ENCODE peak calls at places on chromosomes 16 and 17, in eight cellular contexts. I, K, V, R, W, D, Q and C are unnamed samples. For H3K4me1, the result is how much of the 10 kb centered on the place peaks cover.

GRCh38 chr16:50593410-50594139 is 45.4 kb downstream of the NKD1 start:
- DNase-seq in I (no peak), K (no peak), V (no peak), R (no peak), W (no peak), D (no peak), Q (no peak), C (no peak)

GRCh38 chr17:65190467-65191095 is 53.4 kb downstream of the RGS9 start:
- DNase-seq in I (peak), K (no peak), V (peak), R (no peak), W (no peak), D (no peak), Q (no peak), C (no peak)

GRCh38 chr17:78497115-78497540 is 80.1 kb downstream of the DNAH17 start:
- DNase-seq in I (peak), K (peak), V (peak), R (peak), W (peak), D (peak), Q (peak), C (no peak)

GRCh38 chr16:54506691-54507090 is 220.1 kb upstream of the IRX3 start:
- DNase-seq in I (no peak), K (no peak), V (no peak), R (no peak), W (no peak), D (no peak), Q (no peak), C (no peak)

GRCh38 chr17:1168537-1169234 is 11.1 kb downstream of the ABR start:
- DNase-seq in I (no peak), K (no peak), V (no peak), R (no peak), W (no peak), D (no peak), Q (no peak), C (no peak)

GRCh38 chr17:9272506-9272905 is 251.2 kb downstream of the NTN1 start:
- DNase-seq in I (no peak), K (no peak), V (no peak), R (no peak), W (no peak), D (no peak), Q (no peak), C (no peak)

GRCh38 chr17:57075785-57076184 is 9.3 kb upstream of the AKAP1 start:
- DNase-seq in I (no peak), K (no peak), V (no peak), R (no peak), W (no peak), D (no peak), Q (no peak), C (no peak)

GRCh38 chr17:28547623-28548416 is 4.6 kb downstream of the UNC119 start:
- DNase-seq in I (peak), K (peak), V (peak), R (peak), W (peak), D (peak), Q (peak), C (no peak)

GRCh38 chr17:74426551-74427047 is 5.3 kb upstream of the GPRC5C start:
- DNase-seq in I (no peak), K (no peak), V (no peak), R (no peak), W (no peak), D (no peak), Q (no peak), C (no peak)

GRCh38 chr16:48503779-48504178 is 106.2 kb downstream of the N4BP1 start:
- DNase-seq in I (no peak), K (peak), V (no peak), R (no peak), W (no peak), D (no peak), Q (peak), C (no peak)

GRCh38 chr17:1559047-1559742 is 3.4 kb downstream of the PITPNA start:
- DNase-seq in I (no peak), K (no peak), V (no peak), R (no peak), W (no peak), D (no peak), Q (no peak), C (no peak)

GRCh38 chr17:64111831-64112230 is 18.1 kb downstream of the ERN1 start:
- DNase-seq in I (no peak), K (no peak), V (no peak), R (no peak), W (no peak), D (no peak), Q (no peak), C (no peak)

GRCh38 chr17:58308173-58308984 is 20.2 kb downstream of the TSPOAP1 start:
- DNase-seq in I (no peak), K (no peak), V (no peak), R (no peak), W (no peak), D (no peak), Q (no peak), C (no peak)

GRCh38 chr17:78889525-78889924 is 13.5 kb downstream of the CEP295NL start:
- DNase-seq in I (no peak), K (no peak), V (no peak), R (no peak), W (no peak), D (no peak), Q (no peak), C (no peak)

GRCh38 chr17:30567231-30568116 is 90.3 kb downstream of the GOSR1 start:
- DNase-seq in I (no peak), K (no peak), V (no peak), R (no peak), W (no peak), D (no peak), Q (no peak), C (no peak)

GRCh38 chr17:57870283-57870635 is 20.4 kb upstream of the MRPS23 start:
- DNase-seq in I (peak), K (no peak), V (no peak), R (no peak), W (no peak), D (no peak), Q (no peak), C (peak)

GRCh38 chr16:4373909-4374742 is 2.5 kb downstream of the VASN start:
- DNase-seq in I (peak), K (peak), V (peak), R (peak), W (no peak), D (peak), Q (peak), C (peak)

GRCh38 chr17:43169561-43170139 is 1.4 kb upstream of the NBR1 start:
- DNase-seq in I (peak), K (peak), V (peak), R (peak), W (peak), D (peak), Q (peak), C (no peak)

GRCh38 chr17:56292010-56292409 is 138.7 kb downstream of the ANKFN1 start:
- DNase-seq in I (peak), K (no peak), V (no peak), R (no peak), W (no peak), D (no peak), Q (no peak), C (peak)

GRCh38 chr17:13016881-13017622 is 775 bp downstream of the ELAC2 start:
- DNase-seq in I (peak), K (no peak), V (peak), R (no peak), W (no peak), D (no peak), Q (no peak), C (peak)

GRCh38 chr16:15829460-15829859 is 27.4 kb downstream of the MYH11 start:
- DNase-seq in I (no peak), K (peak), V (no peak), R (peak), W (no peak), D (peak), Q (peak), C (no peak)

GRCh38 chr17:80147035-80147939 is at the start of gene EIF4A3:
- DNase-seq in I (peak), K (peak), V (peak), R (peak), W (peak), D (peak), Q (peak), C (peak)

GRCh38 chr17:52158450-52159042 is at the start of gene CA10:
- DNase-seq in I (no peak), K (peak), V (no peak), R (no peak), W (no peak), D (no peak), Q (no peak), C (no peak)

GRCh38 chr16:16041196-16041892 is 91.9 kb downstream of the ABCC1 start:
- DNase-seq in I (no peak), K (no peak), V (no peak), R (no peak), W (no peak), D (no peak), Q (no peak), C (no peak)

GRCh38 chr16:15954814-15955151 is 5.4 kb downstream of the ABCC1 start:
- DNase-seq in I (no peak), K (peak), V (no peak), R (no peak), W (no peak), D (no peak), Q (peak), C (no peak)

GRCh38 chr16:53945996-53946395 is 242.0 kb downstream of the FTO start:
- DNase-seq in I (peak), K (no peak), V (peak), R (no peak), W (no peak), D (no peak), Q (peak), C (peak)

GRCh38 chr16:77171750-77172635 is 19.0 kb upstream of the MON1B start:
- DNase-seq in I (peak), K (no peak), V (peak), R (no peak), W (no peak), D (peak), Q (peak), C (peak)

GRCh38 chr17:1201132-1201702 is 21.4 kb upstream of the ABR start:
- DNase-seq in I (no peak), K (no peak), V (no peak), R (no peak), W (peak), D (no peak), Q (peak), C (no peak)

GRCh38 chr16:20826039-20826566 is 19.8 kb downstream of the REXO5 start:
- DNase-seq in I (no peak), K (no peak), V (no peak), R (no peak), W (no peak), D (no peak), Q (no peak), C (no peak)

GRCh38 chr17:72976971-72977767 is 115.3 kb downstream of the SLC39A11 start:
- DNase-seq in I (peak), K (peak), V (peak), R (no peak), W (no peak), D (no peak), Q (peak), C (peak)

GRCh38 chr16:66030036-66030435 is 336.5 kb upstream of the CDH5 start:
- DNase-seq in I (no peak), K (no peak), V (peak), R (no peak), W (no peak), D (no peak), Q (no peak), C (no peak)

GRCh38 chr17:82278786-82279379 is 5.4 kb upstream of the CSNK1D start:
- DNase-seq in I (no peak), K (peak), V (no peak), R (no peak), W (no peak), D (no peak), Q (peak), C (no peak)

GRCh38 chr16:10780628-10781027 is 37.0 kb downstream of the NUBP1 start:
- DNase-seq in I (no peak), K (no peak), V (no peak), R (no peak), W (no peak), D (no peak), Q (no peak), C (no peak)

GRCh38 chr16:72111653-72112451 is 18.2 kb downstream of the DHX38 start:
- DNase-seq in I (no peak), K (no peak), V (no peak), R (no peak), W (no peak), D (no peak), Q (peak), C (peak)

GRCh38 chr16:71927383-71927782 is 32.1 kb downstream of the IST1 start:
- DNase-seq in I (peak), K (no peak), V (peak), R (no peak), W (no peak), D (peak), Q (peak), C (peak)

GRCh38 chr17:27475981-27476895 is 20.0 kb downstream of the KSR1 start:
- DNase-seq in I (no peak), K (no peak), V (no peak), R (no peak), W (no peak), D (no peak), Q (no peak), C (no peak)

GRCh38 chr17:47966079-47966519 is 4.8 kb upstream of the CDK5RAP3 start:
- DNase-seq in I (peak), K (no peak), V (no peak), R (no peak), W (no peak), D (peak), Q (peak), C (no peak)

DNA sequence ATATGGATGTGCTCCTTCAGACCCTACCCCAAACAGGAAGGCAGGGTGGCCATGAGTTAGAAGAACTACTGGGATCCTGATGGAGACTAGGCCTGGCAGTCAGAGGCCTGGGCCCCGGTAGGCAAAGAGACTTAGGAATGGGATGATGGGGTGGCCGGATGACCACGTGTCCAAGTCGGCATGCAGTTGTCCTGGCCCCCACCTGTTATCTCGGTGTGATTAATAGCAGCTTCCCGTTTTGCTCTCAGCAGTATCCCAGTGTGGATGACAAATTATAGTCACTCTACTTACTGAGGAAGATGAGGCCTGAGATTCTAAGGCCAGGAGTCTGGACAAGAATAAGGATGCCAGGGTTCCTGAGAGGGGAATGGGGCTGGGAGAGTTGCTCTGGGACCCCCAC is 1.5 kb downstream of the TNFSF12 start:
- DNase-seq in I (no peak), K (no peak), V (no peak), R (no peak), W (no peak), D (no peak), Q (no peak), C (no peak)
- H3K4me1 ChIP-seq in I (under half), K (under half), V (under half), R (under half), W (under half), D (under half), Q (under half), C (under half)

GRCh38 chr16:8375208-8375607 is 215.1 kb downstream of the TMEM114 start:
- DNase-seq in I (no peak), K (no peak), V (no peak), R (no peak), W (no peak), D (no peak), Q (no peak), C (no peak)
- H3K27ac ChIP-seq in I (no peak), K (no peak), V (no peak), R (no peak), W (no peak), D (no peak), Q (no peak), C (no peak)

GRCh38 chr16:88455610-88456355 is 2.7 kb downstream of the ZFPM1 start:
- DNase-seq in I (peak), K (no peak), V (peak), R (no peak), W (peak), D (peak), Q (peak), C (no peak)
- H3K4me1 ChIP-seq in I (under half), K (under half), V (under half), R (under half), W (half or more), D (under half), Q (half or more), C (under half)

GRCh38 chr16:58031016-58031800 is 5.7 kb downstream of the MMP15 start:
- DNase-seq in I (no peak), K (no peak), V (no peak), R (peak), W (no peak), D (no peak), Q (no peak), C (no peak)

GRCh38 chr16:58030136-58030840 is 4.7 kb downstream of the MMP15 start:
- DNase-seq in I (no peak), K (no peak), V (no peak), R (no peak), W (no peak), D (no peak), Q (no peak), C (no peak)

GRCh38 chr16:58028168-58028455 is 2.6 kb downstream of the MMP15 start:
- DNase-seq in I (no peak), K (no peak), V (no peak), R (peak), W (no peak), D (no peak), Q (no peak), C (no peak)

GRCh38 chr16:58028541-58029070 is 3.1 kb downstream of the MMP15 start:
- DNase-seq in I (no peak), K (no peak), V (no peak), R (peak), W (no peak), D (no peak), Q (no peak), C (no peak)

DNA sequence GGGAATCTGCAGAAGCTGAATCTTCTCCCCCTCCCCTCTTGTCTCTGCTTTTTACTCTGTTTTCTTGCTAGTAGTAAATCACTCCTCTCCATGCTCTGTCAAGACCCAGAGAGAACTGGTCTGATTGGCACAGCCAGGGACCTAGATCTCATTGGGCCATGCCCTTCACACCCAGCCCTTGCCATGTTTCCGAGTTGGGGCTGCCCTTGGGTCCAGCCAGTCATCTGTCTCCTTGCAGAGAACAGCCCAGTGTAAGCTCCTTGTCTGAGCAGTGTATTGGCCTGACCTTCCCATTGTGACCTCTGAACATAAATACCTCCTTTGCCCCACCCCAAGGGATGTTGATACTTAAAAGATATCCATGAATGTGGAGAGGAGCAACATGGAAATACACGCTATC is 3.9 kb downstream of the MMP15 start:
- DNase-seq in I (no peak), K (no peak), V (no peak), R (no peak), W (no peak), D (no peak), Q (no peak), C (no peak)
- H3K27ac ChIP-seq in I (no peak), K (no peak), V (no peak), R (no peak), W (no peak), D (no peak), Q (peak), C (no peak)

DNA sequence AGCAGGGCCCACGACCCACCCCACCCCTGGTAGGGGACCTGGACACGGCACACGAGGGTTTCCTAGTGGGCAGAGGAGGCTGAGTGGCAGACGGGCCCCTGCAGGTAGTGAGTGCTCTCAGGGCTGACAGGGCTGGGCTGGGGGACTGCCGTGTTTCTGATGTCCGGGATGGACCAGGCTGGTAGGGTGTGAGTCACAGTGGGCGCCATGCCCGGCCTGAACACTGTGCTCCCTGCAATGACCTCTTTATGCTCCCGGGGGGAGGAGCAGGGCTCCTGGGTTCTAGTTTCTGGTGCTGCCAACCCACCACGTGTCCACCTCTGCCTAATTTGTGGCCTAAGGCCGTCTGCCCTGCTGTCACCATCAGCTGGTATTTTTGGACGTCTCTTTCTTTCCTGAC is 26.3 kb downstream of the ARHGAP23 start:
- DNase-seq in I (peak), K (peak), V (peak), R (peak), W (no peak), D (no peak), Q (peak), C (no peak)
- H3K4me1 ChIP-seq in I (under half), K (under half), V (half or more), R (under half), W (under half), D (under half), Q (under half), C (under half)

GRCh38 chr16:85364323-85365040 is 248.6 kb upstream of the GSE1 start:
- DNase-seq in I (no peak), K (no peak), V (peak), R (no peak), W (no peak), D (no peak), Q (no peak), C (no peak)
- H3K27ac ChIP-seq in I (no peak), K (no peak), V (peak), R (no peak), W (no peak), D (no peak), Q (no peak), C (no peak)

GRCh38 chr16:17917316-17918019 is 419.1 kb downstream of the NPIPA8 start:
- DNase-seq in I (no peak), K (no peak), V (no peak), R (peak), W (no peak), D (no peak), Q (no peak), C (no peak)

DNA sequence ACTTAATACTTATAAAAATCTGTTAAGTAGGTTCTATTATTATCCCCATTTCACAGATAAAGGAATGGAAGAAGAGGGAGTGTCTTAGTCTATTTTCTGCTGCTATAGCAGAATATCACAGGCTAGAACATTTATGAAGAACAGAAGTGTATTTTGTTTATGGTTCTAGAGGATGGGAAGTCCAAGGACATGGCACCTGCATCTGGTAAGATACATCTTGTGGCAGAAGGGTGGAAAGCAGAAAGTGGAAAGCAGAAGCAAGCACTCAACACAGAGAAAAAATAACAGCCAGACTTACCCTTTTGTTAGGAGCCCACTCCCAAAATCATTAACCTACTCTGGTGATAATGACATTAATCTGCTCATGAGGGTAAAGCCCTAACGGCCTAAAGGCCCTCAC is 422.4 kb downstream of the NPIPA8 start:
- DNase-seq in I (no peak), K (no peak), V (no peak), R (no peak), W (no peak), D (no peak), Q (no peak), C (no peak)
- H3K4me1 ChIP-seq in I (under half), K (under half), V (under half), R (under half), W (under half), D (under half), Q (under half), C (under half)